ENCODE peak calls at places on chromosomes 7 and 10, in four cellular contexts. I is fibroblast of mammary gland, G is fibroblast of the aortic adventitia, X is tibial artery. P is an unnamed sample.

GRCh38 chr7:142636751-142637150 is 112.5 kb upstream of the PRSS1 start:
- DNase-seq in I (no peak), G (no peak), X (no peak), P (no peak)

GRCh38 chr10:13346280-13346819 is 1.7 kb downstream of the SEPHS1 start:
- DNase-seq in I (peak), G (peak), X (peak), P (no peak)

GRCh38 chr7:81062747-81063146 is 143.9 kb upstream of the SEMA3C start:
- DNase-seq in I (no peak), G (no peak), X (no peak), P (peak)

GRCh38 chr10:132396495-132397035 is 435 bp upstream of the PWWP2B start:
- DNase-seq in I (peak), G (no peak), X (no peak), P (no peak)

GRCh38 chr10:69486922-69487730 is 35.9 kb downstream of the TSPAN15 start:
- DNase-seq in I (no peak), G (no peak), X (no peak), P (no peak)

GRCh38 chr10:36717118-36717517 is 408.3 kb upstream of the ANKRD30A start:
- DNase-seq in I (peak), G (no peak), X (no peak), P (no peak)

GRCh38 chr7:149790146-149790548 is 16.8 kb upstream of the ZNF467 start:
- DNase-seq in I (no peak), G (no peak), X (no peak), P (no peak)

GRCh38 chr7:94478648-94479214 is 30.9 kb upstream of the CASD1 start:
- DNase-seq in I (no peak), G (no peak), X (no peak), P (no peak)

GRCh38 chr7:17155529-17155928 is 142.9 kb upstream of the AHR start:
- DNase-seq in I (no peak), G (no peak), X (no peak), P (no peak)

GRCh38 chr10:98134431-98135221 is at the start of gene R3HCC1L:
- DNase-seq in I (peak), G (peak), X (peak), P (peak)

GRCh38 chr10:85557706-85558105 is 808.9 kb downstream of the GRID1 start:
- DNase-seq in I (no peak), G (no peak), X (no peak), P (no peak)

DNA sequence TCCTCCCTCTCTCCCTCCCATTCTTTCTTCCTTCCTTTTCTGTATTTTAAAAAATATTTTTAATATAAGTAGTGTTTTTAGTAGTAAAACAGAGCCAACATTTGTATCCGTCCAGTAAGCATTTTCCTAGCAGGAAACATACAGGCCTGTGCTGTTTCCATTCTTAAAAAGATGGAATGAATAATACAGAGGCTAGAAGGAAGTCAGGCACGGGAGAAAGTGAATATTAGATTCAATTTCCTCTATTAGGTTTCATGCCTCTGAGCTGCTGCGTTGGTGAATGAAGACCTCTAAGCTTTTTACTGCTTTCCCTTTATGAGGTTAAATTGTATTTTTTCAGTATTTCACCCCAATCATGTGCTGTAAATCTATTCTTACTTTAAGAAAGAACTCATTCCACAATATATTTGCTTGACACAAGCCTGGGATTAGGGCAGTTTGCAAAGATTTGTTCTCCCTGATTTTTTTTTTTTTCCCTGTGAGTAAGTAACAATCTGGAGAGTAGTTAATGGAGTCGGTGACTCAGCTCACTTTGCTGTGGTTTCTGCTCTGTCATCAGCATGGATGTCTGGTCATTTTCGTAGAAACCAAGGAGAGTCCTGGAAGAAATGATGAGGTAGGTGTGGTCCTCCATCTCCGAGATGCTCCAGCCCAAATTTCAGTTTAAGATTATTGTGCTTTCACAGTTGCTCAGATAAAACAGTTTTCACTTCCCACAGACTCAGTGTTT is 76.1 kb upstream of the PITRM1 start:
- DNase-seq in I (peak), G (peak), X (peak), P (no peak)
- H3K4me3 ChIP-seq in I (no peak), G (no peak), X (peak), P (no peak)

GRCh38 chr10:48695636-48696534 is 11.2 kb downstream of the WDFY4 start:
- DNase-seq in I (no peak), G (no peak), X (no peak), P (no peak)
- H3K4me3 ChIP-seq in I (no peak), G (no peak), X (no peak), P (no peak)

GRCh38 chr10:26805567-26806245 is 55.1 kb downstream of the ABI1 start:
- DNase-seq in I (peak), G (peak), X (no peak), P (no peak)
- H3K4me3 ChIP-seq in I (no peak), G (no peak), X (no peak), P (no peak)

GRCh38 chr10:48199580-48200377 is 74.7 kb downstream of the FRMPD2 start:
- DNase-seq in I (peak), G (peak), X (no peak), P (no peak)
- H3K4me3 ChIP-seq in I (peak), G (no peak), X (no peak), P (no peak)

DNA sequence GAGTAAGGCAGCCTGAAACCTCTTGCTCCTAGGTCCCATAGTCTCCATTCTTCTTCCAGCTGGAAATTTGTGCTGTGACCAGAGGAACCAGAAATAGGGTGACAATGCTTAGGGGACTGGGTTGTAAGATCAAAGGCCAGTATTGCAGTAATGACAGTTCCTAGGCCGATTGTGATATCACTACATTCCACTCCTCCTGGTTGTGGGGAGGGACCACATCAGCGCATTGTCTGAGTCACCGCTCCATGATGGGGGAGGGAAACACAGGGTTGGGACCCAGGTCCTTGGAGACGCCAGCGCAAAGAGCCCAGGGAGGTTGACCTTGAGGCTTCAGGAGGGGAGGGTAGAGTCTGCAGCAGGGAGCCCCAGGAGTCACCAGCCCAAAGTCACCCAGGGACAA is 20.8 kb upstream of the GGCT start:
- DNase-seq in I (no peak), G (no peak), X (no peak), P (no peak)
- H3K4me3 ChIP-seq in I (no peak), G (no peak), X (no peak), P (no peak)

DNA sequence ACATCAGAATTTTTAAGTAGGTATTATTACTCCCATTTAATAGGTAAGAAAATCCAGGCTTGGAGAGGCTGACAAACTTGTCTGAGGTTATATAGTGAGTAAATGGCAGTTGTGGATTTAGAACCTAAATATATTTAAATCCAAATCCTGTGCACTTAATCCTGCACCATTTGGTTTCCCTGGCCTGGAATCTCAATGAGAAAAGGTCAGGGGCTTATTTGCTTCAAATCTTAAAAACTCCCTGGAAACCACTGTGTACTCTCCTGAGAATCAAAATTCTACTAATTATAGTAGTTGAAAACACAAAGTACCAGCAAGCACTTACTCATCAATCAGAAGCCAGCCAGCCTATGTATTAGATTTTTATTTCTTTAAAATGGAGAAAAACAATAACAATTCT is 97.7 kb downstream of the DNMBP start:
- DNase-seq in I (peak), G (no peak), X (no peak), P (no peak)
- H3K4me3 ChIP-seq in I (no peak), G (no peak), X (peak), P (no peak)

GRCh38 chr7:155594163-155594732 is 47.9 kb upstream of the CNPY1 start:
- DNase-seq in I (no peak), G (no peak), X (no peak), P (peak)
- H3K4me3 ChIP-seq in I (no peak), G (no peak), X (no peak), P (no peak)